ENCODE peak calls at places on chromosome 1, in ten cellular contexts. N is neuronal stem cell; B is A549; A is SK-N-SH; U is HS-5; Y is GM12892; C is activated T-helper 9 cell treated with anti-CD3 and anti-CD28 coated beads, Interleukin-2, amount 50 U/mL, for 16 hours; Q is omental fat pad; J is H4; G is activated CD8-positive, alpha-beta memory T cell treated with anti-CD3 and anti-CD28 coated beads for 1 hour. K is an unnamed sample.

GRCh38 chr1:110780600-110781484 is 92.1 kb upstream of the CD53 start:
- DNase-seq in Q (peak), Y (peak), J (peak), A (peak), N (peak), B (peak), C (peak), U (peak), G (peak), K (peak)

GRCh38 chr1:86990826-86991225 is 76.4 kb downstream of the HS2ST1 start:
- DNase-seq in J (no peak), Q (no peak), A (no peak), N (no peak), C (no peak), Y (no peak), U (no peak), G (no peak), B (no peak), K (no peak)

GRCh38 chr1:104593418-104594187 is 843.9 kb downstream of the AMY1C start:
- DNase-seq in Q (no peak), C (no peak), B (no peak), Y (no peak), G (no peak), J (no peak), U (no peak), A (no peak), N (no peak), K (no peak)

GRCh38 chr1:221809101-221810029 is 67.5 kb upstream of the DUSP10 start:
- DNase-seq in U (no peak), G (no peak), J (no peak), A (no peak), C (no peak), Y (no peak), N (no peak), B (no peak), Q (no peak), K (no peak)

GRCh38 chr1:78667939-78668338 is 18.3 kb downstream of the IFI44 start:
- DNase-seq in G (no peak), Y (no peak), A (peak), N (no peak), B (no peak), J (no peak), Q (no peak), U (no peak), C (no peak), K (no peak)

GRCh38 chr1:116820362-116820761 is 66.1 kb downstream of the CD2 start:
- DNase-seq in Q (peak), N (no peak), U (no peak), J (peak), A (no peak), G (no peak), B (peak), C (no peak), Y (no peak), K (peak)

GRCh38 chr1:1990222-1990621 is 13.4 kb downstream of the CFAP74 start:
- DNase-seq in Q (no peak), J (no peak), Y (no peak), N (no peak), G (no peak), A (no peak), C (no peak), U (no peak), B (no peak), K (no peak)

GRCh38 chr1:40383095-40383487 is 9.6 kb downstream of the SMAP2 start:
- DNase-seq in G (no peak), J (no peak), N (no peak), Q (no peak), C (no peak), B (no peak), A (peak), U (no peak), Y (no peak), K (no peak)

GRCh38 chr1:202998836-202999750 is 8.1 kb upstream of the TMEM183A start:
- DNase-seq in C (peak), A (peak), B (peak), U (peak), Y (no peak), Q (peak), J (peak), G (peak), N (peak), K (no peak)

GRCh38 chr1:94949681-94950661 is 23.1 kb upstream of the CNN3 start:
- DNase-seq in Q (no peak), C (no peak), J (peak), A (peak), U (no peak), Y (no peak), G (no peak), N (no peak), B (peak), K (no peak)

GRCh38 chr1:227320476-227320875 is 2.2 kb upstream of the CDC42BPA start:
- DNase-seq in G (no peak), N (no peak), Q (no peak), A (no peak), C (no peak), Y (no peak), U (no peak), B (no peak), J (no peak), K (no peak)

GRCh38 chr1:230073371-230074035 is 6.5 kb downstream of the GALNT2 start:
- DNase-seq in U (peak), G (no peak), B (peak), A (no peak), J (peak), Y (no peak), C (no peak), Q (no peak), N (no peak), K (no peak)

GRCh38 chr1:157272264-157272663 is 134.1 kb upstream of the ETV3 start:
- DNase-seq in C (no peak), Y (no peak), A (no peak), G (no peak), J (no peak), U (no peak), Q (no peak), N (no peak), B (no peak), K (no peak)

GRCh38 chr1:79847715-79848114 is 841.2 kb upstream of the ADGRL4 start:
- DNase-seq in A (no peak), Q (no peak), C (no peak), N (no peak), B (no peak), G (no peak), Y (no peak), J (no peak), U (no peak), K (no peak)

GRCh38 chr1:182616130-182617074 is 12.2 kb upstream of the RGS16 start:
- DNase-seq in A (peak), Y (peak), N (peak), U (no peak), B (no peak), G (peak), J (peak), C (peak), Q (peak), K (peak)

GRCh38 chr1:226988337-226988672 is 48.2 kb downstream of the COQ8A start:
- DNase-seq in J (no peak), B (no peak), N (no peak), C (no peak), Q (no peak), G (no peak), Y (no peak), U (no peak), A (no peak), K (no peak)

GRCh38 chr1:200739499-200740290 is 1.0 kb downstream of the CAMSAP2 start:
- DNase-seq in J (peak), Q (peak), B (peak), Y (no peak), N (no peak), C (peak), U (no peak), A (no peak), G (no peak), K (peak)

GRCh38 chr1:247539214-247539613 is 3.0 kb upstream of the OR2C3 start:
- DNase-seq in Q (no peak), N (no peak), C (no peak), J (no peak), A (no peak), Y (no peak), B (no peak), U (no peak), G (no peak), K (no peak)

GRCh38 chr1:172533511-172534116 is 664 bp downstream of the SUCO start:
- DNase-seq in U (peak), Y (no peak), C (peak), Q (no peak), B (peak), J (peak), A (peak), G (peak), N (no peak), K (peak)

GRCh38 chr1:186440584-186440983 is 20.3 kb downstream of the PDC start:
- DNase-seq in C (no peak), Y (no peak), G (no peak), A (no peak), N (no peak), U (no peak), B (peak), J (no peak), Q (no peak), K (no peak)